ENCODE peak calls at places on chromosomes 7 and 10, in seven cellular contexts. D is D721Med, Y is neural progenitor cell, T is fibroblast of lung, P is colonic mucosa, U is bronchial epithelial cell, V is choroid plexus epithelial cell. G is an unnamed sample.

GRCh38 chr10:78778446-78779338 is 290.1 kb upstream of the ZMIZ1 start:
- DNase-seq in D (no peak), Y (no peak), T (no peak), P (no peak), U (no peak), V (no peak), G (no peak)

GRCh38 chr7:69837387-69838068 is 239.3 kb downstream of the AUTS2 start:
- DNase-seq in D (no peak), Y (peak), T (no peak), P (no peak), U (no peak), V (peak), G (no peak)

GRCh38 chr7:35784332-35784731 is 16.5 kb upstream of the SEPTIN7 start:
- DNase-seq in D (no peak), Y (no peak), T (no peak), P (no peak), U (no peak), V (no peak), G (no peak)

GRCh38 chr10:79316671-79317431 is 30.4 kb upstream of the PPIF start:
- DNase-seq in D (no peak), Y (no peak), T (no peak), P (no peak), U (no peak), V (peak), G (peak)

GRCh38 chr10:105037029-105037428 is 395.9 kb downstream of the SORCS3 start:
- DNase-seq in D (no peak), Y (no peak), T (no peak), P (no peak), U (no peak), V (no peak), G (no peak)

GRCh38 chr10:61888744-61889143 is 12.8 kb upstream of the ARID5B start:
- DNase-seq in D (no peak), Y (no peak), T (no peak), P (no peak), U (peak), V (no peak), G (no peak)

GRCh38 chr10:1530871-1531517 is 206.3 kb downstream of the ADARB2 start:
- DNase-seq in D (no peak), Y (no peak), T (no peak), P (no peak), U (no peak), V (no peak), G (no peak)

GRCh38 chr7:17412883-17413282 is 114.4 kb downstream of the AHR start:
- DNase-seq in D (no peak), Y (no peak), T (no peak), P (no peak), U (no peak), V (no peak), G (no peak)

GRCh38 chr10:87659571-87660483 is at the start of gene PAPSS2:
- DNase-seq in D (peak), Y (peak), T (peak), P (peak), U (peak), V (peak), G (peak)

GRCh38 chr7:50657341-50657873 is 92.2 kb upstream of the DDC start:
- DNase-seq in D (no peak), Y (no peak), T (peak), P (peak), U (no peak), V (peak), G (no peak)

GRCh38 chr7:114966156-114966555 is 44.3 kb downstream of the MDFIC start:
- DNase-seq in D (no peak), Y (no peak), T (no peak), P (no peak), U (no peak), V (no peak), G (no peak)

GRCh38 chr10:75612904-75613684 is 181.7 kb downstream of the LRMDA start:
- DNase-seq in D (no peak), Y (no peak), T (peak), P (no peak), U (no peak), V (peak), G (no peak)

GRCh38 chr7:17625038-17625437 is 315.3 kb downstream of the SNX13 start:
- DNase-seq in D (no peak), Y (no peak), T (peak), P (no peak), U (peak), V (peak), G (no peak)

GRCh38 chr7:55591282-55591931 is 19.1 kb upstream of the VOPP1 start:
- DNase-seq in D (no peak), Y (no peak), T (no peak), P (no peak), U (no peak), V (no peak), G (no peak)

GRCh38 chr10:127450644-127451043 is 98.5 kb upstream of the NPS start:
- DNase-seq in D (no peak), Y (no peak), T (no peak), P (no peak), U (no peak), V (no peak), G (no peak)

GRCh38 chr10:87658858-87659555 is 671 bp upstream of the PAPSS2 start:
- DNase-seq in D (no peak), Y (no peak), T (no peak), P (no peak), U (no peak), V (no peak), G (no peak)

GRCh38 chr7:128259131-128260056 is 18.3 kb downstream of the LEP start:
- DNase-seq in D (no peak), Y (no peak), T (peak), P (peak), U (peak), V (no peak), G (no peak)

GRCh38 chr7:100127866-100128601 is 1.3 kb downstream of the MBLAC1 start:
- DNase-seq in D (no peak), Y (peak), T (no peak), P (peak), U (no peak), V (peak), G (no peak)

GRCh38 chr10:69007260-69007659 is 18.7 kb downstream of the KIFBP start:
- DNase-seq in D (no peak), Y (no peak), T (no peak), P (no peak), U (no peak), V (no peak), G (no peak)
- TF ChIP-seq CTCF in D (no peak), Y (no peak), T (no peak), P (no peak), U (no peak), V (peak), G (peak)

DNA sequence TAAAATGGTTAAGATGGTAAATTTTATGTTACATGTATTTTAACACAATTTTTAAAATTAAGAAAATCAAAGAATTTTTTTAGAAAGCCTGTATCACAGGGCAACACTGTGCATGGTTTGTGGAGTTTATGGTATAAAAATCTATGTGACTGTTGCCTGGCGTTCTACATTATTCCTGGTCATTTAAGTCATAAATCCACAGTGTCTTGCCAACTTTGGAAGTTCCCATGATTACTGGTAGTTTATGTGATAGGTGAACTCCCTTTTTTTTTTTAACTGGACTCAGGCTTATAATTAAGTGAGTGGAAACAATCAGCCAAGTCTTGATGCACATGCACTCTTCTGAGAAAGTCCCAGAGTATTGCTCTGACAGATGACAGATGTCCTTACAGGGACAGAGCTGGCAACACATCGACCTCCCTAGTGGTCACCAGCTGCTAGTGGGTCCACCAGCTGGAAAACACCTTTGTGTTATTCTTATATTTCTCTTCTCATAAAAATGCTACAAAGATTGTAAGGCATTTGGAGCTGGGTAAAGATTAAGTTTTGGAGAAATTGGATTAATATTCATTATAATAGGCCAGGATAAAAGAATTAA is 8.8 kb upstream of the STN1 start:
- DNase-seq in D (no peak), Y (no peak), T (no peak), P (no peak), U (no peak), V (no peak), G (no peak)
- TF ChIP-seq CTCF in D (no peak), Y (peak), T (no peak), P (no peak), U (no peak), V (no peak), G (no peak)

GRCh38 chr7:102917436-102918353 is 4.9 kb downstream of the LRRC17 start:
- DNase-seq in D (no peak), Y (no peak), T (no peak), P (no peak), U (no peak), V (no peak), G (no peak)
- TF ChIP-seq CTCF in D (peak), Y (no peak), T (no peak), P (no peak), U (no peak), V (no peak), G (no peak)

GRCh38 chr7:25026156-25026555 is 46.2 kb upstream of the OSBPL3 start:
- DNase-seq in D (no peak), Y (peak), T (no peak), P (no peak), U (no peak), V (no peak), G (no peak)

GRCh38 chr7:25031007-25031406 is 51.0 kb upstream of the OSBPL3 start:
- DNase-seq in D (no peak), Y (no peak), T (no peak), P (no peak), U (peak), V (no peak), G (no peak)

GRCh38 chr7:25028370-25028971 is 48.5 kb upstream of the OSBPL3 start:
- DNase-seq in D (no peak), Y (no peak), T (peak), P (no peak), U (peak), V (peak), G (no peak)

GRCh38 chr7:25029075-25029474 is 49.1 kb upstream of the OSBPL3 start:
- DNase-seq in D (no peak), Y (no peak), T (no peak), P (no peak), U (no peak), V (no peak), G (no peak)

DNA sequence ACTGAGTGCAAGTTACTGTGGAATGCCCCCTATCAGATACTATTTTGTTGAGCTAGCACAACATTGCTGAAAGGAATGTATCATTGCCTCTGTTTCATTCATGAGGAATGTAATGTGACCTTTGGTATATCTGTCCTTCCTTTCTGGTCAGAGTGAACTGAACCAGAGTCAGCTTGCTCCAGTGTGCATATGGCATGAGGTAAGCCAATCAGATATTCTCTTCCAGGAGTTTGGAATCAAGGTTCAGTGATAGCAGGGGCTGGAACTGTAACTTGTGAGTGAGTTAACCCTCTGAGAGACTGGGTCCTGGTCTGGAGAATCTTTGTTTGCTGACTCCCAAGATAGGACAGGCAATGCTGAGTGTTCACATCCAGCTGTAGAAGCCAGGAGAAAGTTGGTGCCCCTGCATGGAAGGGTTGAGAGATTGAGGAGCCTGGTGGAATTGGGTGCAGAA is 45.3 kb upstream of the OSBPL3 start:
- DNase-seq in D (no peak), Y (no peak), T (peak), P (no peak), U (peak), V (peak), G (no peak)
- TF ChIP-seq CTCF in D (no peak), Y (no peak), T (no peak), P (no peak), U (no peak), V (no peak), G (no peak)

GRCh38 chr7:73308074-73308664 is 457 bp downstream of the NSUN5 start:
- DNase-seq in D (no peak), Y (peak), T (no peak), P (no peak), U (peak), V (no peak), G (no peak)
- TF ChIP-seq CTCF in D (no peak), Y (no peak), T (no peak), P (no peak), U (no peak), V (no peak), G (no peak)